ENCODE peak calls at places on chromosomes 7 and 10, in five cellular contexts. B is glutamatergic neuron, Z is heart right ventricle, F is mammary epithelial cell, P is GM12892. T is an unnamed sample.

GRCh38 chr10:63217120-63217605 is 84.0 kb downstream of the NRBF2 start:
- DNase-seq in B (no peak), Z (peak), F (peak), P (no peak), T (peak)

GRCh38 chr7:15016315-15016667 is 113.7 kb upstream of the DGKB start:
- DNase-seq in B (no peak), Z (no peak), F (no peak), P (no peak), T (no peak)

GRCh38 chr10:74963549-74963948 is 137.1 kb downstream of the KAT6B start:
- DNase-seq in B (no peak), Z (no peak), F (no peak), P (peak), T (peak)

GRCh38 chr10:132388901-132389630 is 7.9 kb upstream of the PWWP2B start:
- DNase-seq in B (peak), Z (no peak), F (no peak), P (no peak), T (peak)

GRCh38 chr10:119706521-119707278 is 19.1 kb upstream of the INPP5F start:
- DNase-seq in B (peak), Z (no peak), F (no peak), P (no peak), T (no peak)

GRCh38 chr7:93622036-93622714 is 47.7 kb upstream of the CALCR start:
- DNase-seq in B (peak), Z (no peak), F (peak), P (no peak), T (no peak)

GRCh38 chr7:520503-521161 is 986 bp upstream of the PDGFA start:
- DNase-seq in B (no peak), Z (no peak), F (no peak), P (no peak), T (no peak)

GRCh38 chr7:150663802-150664494 is 21.6 kb upstream of the GIMAP2 start:
- DNase-seq in B (no peak), Z (no peak), F (no peak), P (no peak), T (no peak)

GRCh38 chr7:120123528-120123927 is 149.4 kb upstream of the KCND2 start:
- DNase-seq in B (no peak), Z (no peak), F (no peak), P (no peak), T (no peak)